ENCODE peak calls at places on chromosome 20, in five cellular contexts. V is GM12878, Q is H1, W is HepG2, D is K562. S is an unnamed sample.

GRCh38 chr20:6231551-6231950 is 108.7 kb upstream of the FERMT1 start:
- DNase-seq in V (no peak), Q (no peak), W (no peak), D (no peak), S (no peak)

GRCh38 chr20:24483435-24484080 is 14.1 kb downstream of the SYNDIG1 start:
- DNase-seq in V (no peak), Q (no peak), W (no peak), D (no peak), S (no peak)

GRCh38 chr20:32507998-32508774 is 76.9 kb downstream of the NOL4L start:
- DNase-seq in V (no peak), Q (no peak), W (no peak), D (no peak), S (no peak)

GRCh38 chr20:41386502-41387427 is 20.1 kb upstream of the EMILIN3 start:
- DNase-seq in V (no peak), Q (no peak), W (no peak), D (no peak), S (no peak)

GRCh38 chr20:12036142-12036541 is 118.4 kb downstream of the BTBD3 start:
- DNase-seq in V (no peak), Q (no peak), W (no peak), D (no peak), S (no peak)

GRCh38 chr20:31617432-31618104 is 12.5 kb downstream of the ID1 start:
- DNase-seq in V (no peak), Q (no peak), W (no peak), D (no peak), S (no peak)

GRCh38 chr20:2918096-2919049 is 45.1 kb downstream of the PTPRA start:
- DNase-seq in V (no peak), Q (no peak), W (no peak), D (no peak), S (no peak)

GRCh38 chr20:61874421-61875068 is 191.1 kb downstream of the TAF4 start:
- DNase-seq in V (no peak), Q (peak; percentile 36), W (peak; percentile 25), D (peak; percentile 23), S (peak; percentile 78)

GRCh38 chr20:24998121-24998520 is 5.6 kb upstream of the APMAP start:
- DNase-seq in V (no peak), Q (no peak), W (no peak), D (no peak), S (no peak)

GRCh38 chr20:33791959-33792597 is 19.1 kb upstream of the CHMP4B start:
- DNase-seq in V (no peak), Q (peak; percentile 31), W (peak; percentile 61), D (peak; percentile 77), S (peak; percentile 70)

GRCh38 chr20:4585758-4586157 is 136.0 kb upstream of the PRND start:
- DNase-seq in V (no peak), Q (no peak), W (no peak), D (no peak), S (no peak)

GRCh38 chr20:39904713-39905112 is 784.3 kb downstream of the MAFB start:
- DNase-seq in V (no peak), Q (no peak), W (no peak), D (no peak), S (no peak)

GRCh38 chr20:52060794-52061714 is 130.5 kb downstream of the ZFP64 start:
- DNase-seq in V (no peak), Q (no peak), W (peak; percentile 71), D (no peak), S (peak; percentile 81)

GRCh38 chr20:58777657-58778056 is 73.0 kb downstream of the GNAS-AS1 start:
- DNase-seq in V (no peak), Q (no peak), W (no peak), D (no peak), S (no peak)

GRCh38 chr20:45359069-45359405 is 3.9 kb upstream of the SYS1 start:
- DNase-seq in V (no peak), Q (no peak), W (no peak), D (no peak), S (no peak)

GRCh38 chr20:32343438-32343837 is 14.7 kb upstream of the ASXL1 start:
- DNase-seq in V (no peak), Q (no peak), W (no peak), D (no peak), S (no peak)

GRCh38 chr20:3406481-3407425 is 716 bp downstream of the DNAAF9 start:
- DNase-seq in V (no peak), Q (no peak), W (peak; percentile 16), D (peak; percentile 17), S (peak; percentile 67)

GRCh38 chr20:11101243-11101642 is 427.4 kb upstream of the JAG1 start:
- DNase-seq in V (no peak), Q (no peak), W (no peak), D (no peak), S (no peak)

GRCh38 chr20:24148372-24148771 is 159.8 kb upstream of the GGTLC1 start:
- DNase-seq in V (peak; percentile 21), Q (no peak), W (no peak), D (no peak), S (no peak)

GRCh38 chr20:53920647-53921245 is 149.6 kb downstream of the BCAS1 start:
- DNase-seq in V (no peak), Q (no peak), W (no peak), D (no peak), S (no peak)

GRCh38 chr20:33947709-33948295 is 45.9 kb upstream of the RALY start:
- DNase-seq in V (peak; percentile 19), Q (peak; percentile 59), W (peak; percentile 83), D (peak; percentile 91), S (peak; percentile 95)

GRCh38 chr20:47464380-47465101 is 37.1 kb upstream of the NCOA3 start:
- DNase-seq in V (no peak), Q (no peak), W (peak; percentile 100), D (no peak), S (peak; percentile 28)

GRCh38 chr20:37736132-37736531 is 42.3 kb downstream of the CTNNBL1 start:
- DNase-seq in V (no peak), Q (no peak), W (no peak), D (no peak), S (no peak)

GRCh38 chr20:37735541-37735940 is 41.7 kb downstream of the CTNNBL1 start:
- DNase-seq in V (no peak), Q (no peak), W (no peak), D (no peak), S (no peak)

GRCh38 chr20:37733416-37733815 is 39.6 kb downstream of the CTNNBL1 start:
- DNase-seq in V (no peak), Q (no peak), W (no peak), D (no peak), S (no peak)

GRCh38 chr20:37737806-37738442 is 44.1 kb downstream of the CTNNBL1 start:
- DNase-seq in V (no peak), Q (no peak), W (no peak), D (no peak), S (no peak)

DNA sequence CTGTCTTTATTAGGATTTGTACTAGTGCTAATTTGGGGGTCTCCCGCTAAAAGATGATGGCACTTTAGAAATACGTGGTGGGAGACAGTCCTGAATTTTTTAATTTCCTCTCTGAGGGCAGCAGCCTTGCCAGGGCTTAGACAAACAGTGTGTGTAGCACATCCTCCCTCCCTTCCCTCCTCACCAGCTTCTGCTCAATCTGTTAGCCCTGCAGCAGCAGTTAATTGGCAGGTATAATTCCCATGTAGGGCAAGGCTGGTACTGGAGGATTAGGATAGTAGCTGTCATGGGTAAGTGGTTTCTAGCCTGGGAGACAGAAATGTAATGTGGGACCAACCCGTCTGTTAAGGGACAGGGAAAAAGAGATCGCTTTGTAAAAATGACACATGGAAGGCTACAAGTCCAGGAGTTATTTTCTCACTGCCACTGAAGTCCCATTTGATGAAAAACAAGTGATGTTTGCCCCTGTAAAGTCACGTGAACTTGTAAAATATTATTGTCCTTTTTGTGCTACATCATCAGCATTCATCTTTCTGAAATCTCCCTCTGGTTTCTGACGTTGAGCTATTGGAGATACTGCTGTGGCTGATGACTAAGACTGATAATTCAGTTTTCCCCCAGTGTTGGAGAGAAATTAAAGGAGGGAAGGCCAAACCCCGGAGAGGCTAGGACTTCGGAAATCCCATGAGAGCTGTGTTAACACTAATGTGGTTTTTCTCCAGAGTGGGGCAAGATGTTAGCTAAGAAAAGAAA is 40.6 kb downstream of the CTNNBL1 start:
- DNase-seq in V (no peak), Q (no peak), W (no peak), D (no peak), S (no peak)
- H3K27ac ChIP-seq in V (no peak overlapping the region), Q (no peak overlapping the region), W (no peak overlapping the region), D (no peak overlapping the region), S (no peak overlapping the region)

GRCh38 chr20:1294497-1294896 is 28.4 kb downstream of the SNPH start:
- DNase-seq in V (no peak), Q (no peak), W (no peak), D (no peak), S (no peak)

GRCh38 chr20:1296922-1297321 is 30.8 kb downstream of the SNPH start:
- DNase-seq in V (no peak), Q (no peak), W (no peak), D (no peak), S (no peak)

GRCh38 chr20:1295276-1295930 is 29.3 kb downstream of the SNPH start:
- DNase-seq in V (no peak), Q (no peak), W (no peak), D (no peak), S (no peak)

GRCh38 chr20:1297486-1297885 is 31.4 kb downstream of the SNPH start:
- DNase-seq in V (no peak), Q (no peak), W (no peak), D (no peak), S (no peak)

DNA sequence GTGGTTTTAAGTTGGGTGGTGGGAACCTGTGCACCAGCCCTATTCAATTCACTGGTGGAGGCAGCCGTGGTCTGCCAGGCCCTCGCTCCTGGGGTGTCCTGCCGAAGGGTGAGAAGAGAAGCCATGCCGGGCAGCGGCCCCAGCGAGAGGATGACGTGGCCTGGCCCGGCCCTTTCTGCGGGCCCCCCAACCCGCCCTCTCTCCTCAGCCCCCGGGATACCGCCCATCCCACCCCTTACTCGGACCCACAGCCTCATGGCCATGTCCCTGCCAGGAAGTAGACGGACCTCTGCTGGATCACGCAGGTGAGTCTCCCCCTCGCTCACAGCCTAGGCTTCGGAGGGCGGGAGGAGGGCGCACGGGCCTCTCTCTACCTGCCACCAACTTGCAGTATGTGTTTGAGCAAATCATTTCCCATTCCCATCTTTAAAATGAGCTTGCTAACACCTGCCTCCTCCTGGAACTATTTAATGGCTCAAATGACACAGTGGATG is 30.1 kb downstream of the SNPH start:
- DNase-seq in V (no peak), Q (no peak), W (no peak), D (no peak), S (no peak)
- H3K4me2 ChIP-seq in V (no peak overlapping the region), Q (no peak overlapping the region), W (no peak overlapping the region), D (no peak overlapping the region), S (no peak overlapping the region)

GRCh38 chr20:17655865-17656489 is 26.1 kb downstream of the RRBP1 start:
- DNase-seq in V (peak; percentile 11), Q (no peak), W (no peak), D (no peak), S (peak; percentile 70)
- TF ChIP-seq CREB1 in V (no peak), Q (no peak), W (no peak), D (no peak), S (peak; percentile 16)

GRCh38 chr20:38433304-38433972 is 1.7 kb downstream of the SNHG17 start:
- DNase-seq in V (no peak), Q (no peak), W (no peak), D (no peak), S (no peak)
- H3K27ac ChIP-seq in V (peak overlapping the region; percentile 77), Q (no peak overlapping the region), W (no peak overlapping the region), D (peak overlapping the region; percentile 94), S (peak overlapping the region; percentile 73)

S was measured in GM23338.